ENCODE peak calls at places on chromosomes 11 and 22, in five cellular contexts. L is Karpas-422, N is epithelial cell of esophagus, H is GM23338, M is endothelial cell. X is an unnamed sample.

GRCh38 chr11:118115048-118115447 is 28.3 kb upstream of the SMIM35 start:
- DNase-seq in L (no peak), N (no peak), H (no peak), M (no peak), X (no peak)

GRCh38 chr11:74157169-74157568 is 13.6 kb downstream of the C2CD3 start:
- DNase-seq in L (no peak), N (peak), H (no peak), M (no peak), X (no peak)

GRCh38 chr11:125272822-125273221 is 108.3 kb downstream of the PKNOX2 start:
- DNase-seq in L (no peak), N (no peak), H (no peak), M (no peak), X (no peak)

GRCh38 chr22:48781868-48782267 is 1045.8 kb downstream of the BRD1 start:
- DNase-seq in L (no peak), N (no peak), H (no peak), M (no peak), X (no peak)

GRCh38 chr22:45218974-45219373 is 21.7 kb downstream of the KIAA0930 start:
- DNase-seq in L (peak), N (no peak), H (no peak), M (no peak), X (peak)

GRCh38 chr11:130477646-130478203 is 29.3 kb downstream of the ADAMTS15 start:
- DNase-seq in L (no peak), N (no peak), H (no peak), M (no peak), X (peak)

GRCh38 chr22:48592066-48592345 is 1235.7 kb downstream of the BRD1 start:
- DNase-seq in L (no peak), N (no peak), H (no peak), M (no peak), X (no peak)

GRCh38 chr11:102882389-102883024 is 7.7 kb upstream of the MMP12 start:
- DNase-seq in L (peak), N (peak), H (no peak), M (no peak), X (no peak)

GRCh38 chr11:107683807-107684206 is 28.0 kb downstream of the SLN start:
- DNase-seq in L (peak), N (peak), H (peak), M (peak), X (peak)

GRCh38 chr22:32023251-32023827 is 19.7 kb upstream of the SLC5A1 start:
- DNase-seq in L (no peak), N (peak), H (no peak), M (no peak), X (no peak)

GRCh38 chr11:10255388-10256125 is 38.5 kb downstream of the SBF2 start:
- DNase-seq in L (no peak), N (no peak), H (no peak), M (no peak), X (no peak)

GRCh38 chr22:37486224-37486845 is at the start of gene MFNG:
- DNase-seq in L (peak), N (peak), H (peak), M (peak), X (peak)

GRCh38 chr11:73085189-73085875 is 56.8 kb downstream of the FCHSD2 start:
- DNase-seq in L (no peak), N (peak), H (no peak), M (no peak), X (no peak)

X was measured in SK-N-SH.